ENCODE peak calls at places on chromosomes 7 and 10, in six cellular contexts. U, W, G, F, C and X are unnamed samples.

GRCh38 chr7:109984726-109985125 is 1106.2 kb upstream of the LRRN3 start:
- DNase-seq in U (no peak), C (no peak), W (no peak), G (no peak), F (no peak), X (no peak)

GRCh38 chr7:83648464-83649241 is at the start of gene SEMA3E:
- DNase-seq in W (no peak), U (no peak), C (peak), G (peak), F (no peak), X (peak)

GRCh38 chr7:91416485-91416884 is 152.3 kb downstream of the FZD1 start:
- DNase-seq in U (no peak), G (no peak), F (no peak), W (no peak), C (no peak), X (no peak)

GRCh38 chr7:99011706-99012404 is 132.1 kb downstream of the SMURF1 start:
- DNase-seq in C (no peak), G (no peak), F (no peak), W (no peak), U (no peak), X (no peak)

GRCh38 chr10:88652621-88653020 is 11.6 kb upstream of the LIPF start:
- DNase-seq in G (no peak), C (no peak), F (no peak), U (no peak), W (no peak), X (no peak)

GRCh38 chr7:123643495-123644428 is 11.9 kb upstream of the LMOD2 start:
- DNase-seq in U (peak), G (peak), F (no peak), W (no peak), C (peak), X (peak)

GRCh38 chr10:79320785-79321493 is 26.3 kb upstream of the PPIF start:
- DNase-seq in G (no peak), U (peak), W (no peak), F (no peak), C (peak), X (no peak)

GRCh38 chr10:114478281-114478680 is 74.0 kb upstream of the AFAP1L2 start:
- DNase-seq in U (no peak), C (no peak), G (no peak), W (no peak), F (no peak), X (no peak)

GRCh38 chr7:8356071-8356470 is 77.3 kb upstream of the NXPH1 start:
- DNase-seq in W (no peak), F (no peak), C (no peak), G (no peak), U (no peak), X (no peak)

GRCh38 chr10:87079106-87079836 is 15.4 kb downstream of the GLUD1 start:
- DNase-seq in C (no peak), W (no peak), F (no peak), G (no peak), U (no peak), X (no peak)

GRCh38 chr10:120184547-120185337 is 272.3 kb upstream of the PLPP4 start:
- DNase-seq in C (no peak), W (no peak), G (no peak), U (no peak), F (no peak), X (no peak)

GRCh38 chr7:29288534-29289091 is 94.0 kb downstream of the CHN2 start:
- DNase-seq in F (no peak), U (no peak), W (peak), G (no peak), C (no peak), X (no peak)

GRCh38 chr7:28423919-28424514 is 11.7 kb downstream of the CREB5 start:
- DNase-seq in G (peak), U (no peak), F (no peak), W (no peak), C (no peak), X (no peak)

GRCh38 chr7:84070101-84070500 is 124.5 kb downstream of the SEMA3A start:
- DNase-seq in C (no peak), W (no peak), G (no peak), U (no peak), F (no peak), X (no peak)

GRCh38 chr10:72086466-72087391 is 1.6 kb downstream of the SPOCK2 start:
- DNase-seq in U (no peak), C (no peak), W (no peak), F (peak), G (peak), X (no peak)

GRCh38 chr10:60930237-60930636 is 13.7 kb downstream of the RHOBTB1 start:
- DNase-seq in C (no peak), G (no peak), W (no peak), U (no peak), F (no peak), X (no peak)

GRCh38 chr10:103651783-103652476 is 158.4 kb downstream of the NEURL1 start:
- DNase-seq in C (no peak), F (no peak), W (peak), U (no peak), G (no peak), X (peak)

GRCh38 chr7:36299223-36299760 is 90.4 kb upstream of the ANLN start:
- DNase-seq in F (no peak), G (no peak), C (no peak), W (no peak), U (no peak), X (no peak)